ENCODE peak calls at places on chromosomes 1 and 21, in ten cellular contexts. J is ascending aorta, X is RWPE1, M is WTC11, N is body of pancreas, R is lower leg skin, K is GM13976, B is GM10248, A is brain microvascular endothelial cell, L is fibroblast of lung. G is an unnamed sample.

GRCh38 chr1:207619833-207620572 is 24.9 kb upstream of the CR1L start:
- DNase-seq in J (no peak), X (peak; percentile 41), M (no peak), N (peak; percentile 14), R (no peak), K (peak; percentile 52), B (peak; percentile 43), A (peak; percentile 43), L (peak; percentile 31), G (peak; percentile 5)

GRCh38 chr1:33161061-33161681 is 20.7 kb downstream of the TRIM62 start:
- DNase-seq in J (no peak), X (no peak), M (peak; percentile 33), N (peak; percentile 24), R (no peak), K (no peak), B (no peak), A (peak; percentile 49), L (peak; percentile 67), G (no peak)

GRCh38 chr21:26845066-26845749 is at the start of gene ADAMTS1:
- DNase-seq in J (peak; percentile 60), X (peak; percentile 50), M (peak; percentile 88), N (peak; percentile 91), R (peak; percentile 83), K (peak; percentile 43), B (no peak), A (peak; percentile 75), L (peak; percentile 70), G (peak; percentile 80)

GRCh38 chr1:39214021-39214713 is 9.7 kb downstream of the MACF1 start:
- DNase-seq in J (no peak), X (peak; percentile 19), M (no peak), N (no peak), R (no peak), K (no peak), B (no peak), A (no peak), L (peak; percentile 74), G (no peak)

GRCh38 chr21:25983745-25984144 is 186.8 kb downstream of the APP start:
- DNase-seq in J (no peak), X (no peak), M (no peak), N (peak; percentile 38), R (no peak), K (no peak), B (no peak), A (no peak), L (no peak), G (no peak)

GRCh38 chr1:206921772-206922265 is at the start of gene FCMR:
- DNase-seq in J (no peak), X (no peak), M (no peak), N (no peak), R (no peak), K (no peak), B (peak; percentile 52), A (no peak), L (no peak), G (no peak)

GRCh38 chr1:234281826-234282489 is 91.3 kb upstream of the COA6 start:
- DNase-seq in J (no peak), X (no peak), M (no peak), N (no peak), R (no peak), K (no peak), B (no peak), A (no peak), L (no peak), G (no peak)

GRCh38 chr1:6534248-6534647 is 20.1 kb downstream of the NOL9 start:
- DNase-seq in J (no peak), X (no peak), M (no peak), N (no peak), R (no peak), K (no peak), B (no peak), A (no peak), L (no peak), G (no peak)

GRCh38 chr1:186492531-186493291 is 31.8 kb upstream of the PDC start:
- DNase-seq in J (no peak), X (no peak), M (no peak), N (no peak), R (no peak), K (no peak), B (no peak), A (peak; percentile 81), L (peak; percentile 60), G (no peak)

GRCh38 chr1:226310637-226311195 is 1.8 kb upstream of the LIN9 start:
- DNase-seq in J (no peak), X (peak; percentile 52), M (no peak), N (no peak), R (no peak), K (no peak), B (no peak), A (no peak), L (no peak), G (no peak)

GRCh38 chr1:226309398-226310122 is 596 bp upstream of the LIN9 start:
- DNase-seq in J (no peak), X (peak; percentile 35), M (peak; percentile 66), N (no peak), R (no peak), K (no peak), B (peak; percentile 20), A (peak; percentile 12), L (peak; percentile 20), G (no peak)

GRCh38 chr1:226310123-226310540 is 1.2 kb upstream of the LIN9 start:
- DNase-seq in J (no peak), X (no peak), M (no peak), N (no peak), R (no peak), K (no peak), B (no peak), A (no peak), L (peak; percentile 5), G (no peak)

GRCh38 chr1:226308166-226308722 is 720 bp downstream of the LIN9 start:
- DNase-seq in J (no peak), X (peak; percentile 58), M (no peak), N (no peak), R (no peak), K (no peak), B (peak; percentile 43), A (no peak), L (no peak), G (no peak)

GRCh38 chr1:226308723-226309397 is at the start of gene LIN9:
- DNase-seq in J (peak; percentile 67), X (peak; percentile 92), M (peak; percentile 95), N (peak; percentile 94), R (peak; percentile 87), K (peak; percentile 95), B (peak; percentile 92), A (peak; percentile 80), L (peak; percentile 83), G (peak; percentile 39)
- TF ChIP-seq CTCF in J (no peak), X (no peak), M (no peak), N (no peak), R (no peak), K (no peak), B (no peak), A (peak; percentile 5), L (no peak), G (no peak)

DNA sequence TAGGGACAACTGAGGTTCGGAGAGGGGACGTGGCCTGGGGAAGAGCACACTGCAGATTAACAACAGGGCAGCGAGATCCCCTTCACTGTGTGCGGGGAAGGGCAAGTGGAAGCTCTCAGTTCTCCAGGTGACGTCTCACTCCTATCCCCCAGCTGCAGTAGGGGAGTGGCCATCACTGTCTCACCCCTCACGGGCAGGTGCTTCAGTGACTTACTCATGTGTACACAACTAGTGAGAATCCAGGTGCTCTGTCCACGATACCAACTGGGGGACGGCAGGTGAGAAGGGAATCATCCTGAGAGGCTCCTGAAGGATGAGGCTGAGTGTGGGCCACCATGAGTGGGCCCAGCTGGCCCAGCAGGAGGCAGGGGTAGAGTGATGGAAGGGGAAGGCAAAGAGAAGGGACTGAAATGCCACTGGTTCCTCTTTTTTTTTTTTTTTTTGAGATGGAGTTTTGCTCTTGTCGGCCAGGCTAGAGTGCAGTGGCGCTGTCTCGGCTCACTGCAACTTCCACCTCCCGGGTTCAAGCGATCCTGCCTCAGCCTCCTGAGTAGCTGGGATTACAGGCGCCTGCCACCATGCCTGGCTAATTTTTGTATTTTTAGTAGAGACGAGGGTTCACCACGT is 25.9 kb downstream of the RHBG start:
- DNase-seq in J (no peak), X (no peak), M (no peak), N (no peak), R (no peak), K (no peak), B (no peak), A (no peak), L (no peak), G (no peak)
- TF ChIP-seq CTCF in J (no peak), X (no peak), M (no peak), N (no peak), R (no peak), K (no peak), B (no peak), A (no peak), L (no peak), G (no peak)

GRCh38 chr1:98763488-98764141 is 102.1 kb downstream of the SNX7 start:
- DNase-seq in J (no peak), X (no peak), M (no peak), N (no peak), R (no peak), K (no peak), B (no peak), A (no peak), L (no peak), G (no peak)

GRCh38 chr1:98761238-98761637 is 99.7 kb downstream of the SNX7 start:
- DNase-seq in J (no peak), X (no peak), M (peak; percentile 24), N (no peak), R (no peak), K (no peak), B (no peak), A (no peak), L (no peak), G (no peak)

GRCh38 chr1:98766241-98766640 is 104.7 kb downstream of the SNX7 start:
- DNase-seq in J (no peak), X (no peak), M (no peak), N (no peak), R (no peak), K (no peak), B (no peak), A (no peak), L (no peak), G (no peak)
- TF ChIP-seq CTCF in J (no peak), X (no peak), M (no peak), N (no peak), R (no peak), K (no peak), B (no peak), A (no peak), L (no peak), G (no peak)

DNA sequence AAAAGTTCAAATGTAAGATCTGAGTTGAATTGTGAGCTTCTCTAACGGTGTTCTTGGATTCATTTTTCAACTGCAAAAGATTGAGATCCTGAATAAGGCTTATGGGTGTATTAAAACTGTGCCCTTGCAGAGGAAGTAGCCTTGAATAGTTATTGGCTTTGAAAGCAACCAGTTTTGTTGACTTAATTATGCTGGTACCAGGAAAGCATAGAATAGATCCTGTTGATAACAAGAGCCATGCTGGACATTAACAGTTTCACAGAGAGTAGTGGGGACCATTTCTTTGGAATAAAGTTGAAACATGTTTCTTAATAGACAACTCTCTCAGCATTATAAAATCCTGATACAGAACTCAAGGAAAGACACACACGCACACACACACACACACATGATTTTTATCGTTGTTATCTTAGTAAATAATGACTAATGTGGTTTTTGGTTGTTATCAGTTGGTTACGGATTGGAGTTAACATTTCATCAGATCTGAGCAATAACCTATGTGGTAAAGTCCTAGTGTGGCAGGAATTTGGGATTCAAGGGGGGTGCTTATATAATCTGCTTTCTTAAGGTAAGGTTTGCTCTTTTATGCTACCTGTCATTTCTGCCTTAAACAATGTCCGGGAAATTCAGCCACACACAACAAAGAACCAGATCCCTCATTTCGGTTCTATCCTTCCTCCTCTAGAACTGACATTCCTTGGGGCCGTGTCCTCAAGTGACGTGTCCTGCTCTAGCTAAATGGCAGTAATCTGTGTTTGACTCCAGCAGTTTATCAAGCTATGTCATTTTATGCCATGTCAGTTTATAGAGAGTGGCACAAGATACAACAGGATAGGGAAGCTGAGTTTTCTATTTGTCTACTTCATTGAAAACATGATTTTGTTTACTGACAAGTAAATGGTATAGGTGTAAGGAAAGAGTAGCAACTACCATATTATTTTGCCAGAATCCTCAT is 331.0 kb downstream of the CHRM3 start:
- DNase-seq in J (no peak), X (no peak), M (no peak), N (no peak), R (no peak), K (no peak), B (no peak), A (peak; percentile 30), L (peak; percentile 44), G (no peak)
- TF ChIP-seq CTCF in J (no peak), X (no peak), M (no peak), N (no peak), R (no peak), K (no peak), B (no peak), A (no peak), L (no peak), G (no peak)

G was measured in AG09309.